ENCODE peak calls at places on chromosomes 1 and 21, in four cellular contexts. N, P, A and F are unnamed samples.

GRCh38 chr1:45326627-45327591 is at the start of gene HPDL:
- DNase-seq in P (peak; percentile 71), A (no peak), N (no peak), F (no peak)

GRCh38 chr21:42496839-42497202 is 797 bp upstream of the RSPH1 start:
- DNase-seq in N (no peak), A (no peak), P (no peak), F (no peak)

GRCh38 chr1:54483875-54484437 is 64.1 kb upstream of the ACOT11 start:
- DNase-seq in P (no peak), A (no peak), N (no peak), F (no peak)

GRCh38 chr1:93081716-93082115 is 2.6 kb downstream of the MTF2 start:
- DNase-seq in N (no peak), A (no peak), P (no peak), F (peak; percentile 55)

GRCh38 chr1:30691480-30691879 is 31.9 kb downstream of the MATN1 start:
- DNase-seq in N (no peak), P (no peak), A (no peak), F (no peak)

GRCh38 chr1:195637474-195637873 is 970.8 kb downstream of the KCNT2 start:
- DNase-seq in N (no peak), P (no peak), A (no peak), F (peak; percentile 51)

GRCh38 chr1:234602334-234603220 is 7.4 kb downstream of the IRF2BP2 start:
- DNase-seq in N (no peak), A (no peak), P (no peak), F (peak; percentile 88)

GRCh38 chr1:84223751-84224432 is 77.6 kb upstream of the SAMD13 start:
- DNase-seq in P (no peak), A (no peak), N (no peak), F (no peak)

GRCh38 chr1:13830616-13831280 is 130.8 kb downstream of the PRDM2 start:
- DNase-seq in N (no peak), A (no peak), P (no peak), F (no peak)

GRCh38 chr1:228308085-228308601 is 98.5 kb downstream of the TRIM11 start:
- DNase-seq in P (no peak), N (no peak), A (no peak), F (no peak)

GRCh38 chr1:36156329-36157114 is 562 bp downstream of the MAP7D1 start:
- DNase-seq in N (peak; percentile 70), P (peak; percentile 63), A (peak; percentile 34), F (peak; percentile 35)

GRCh38 chr1:22142315-22143064 is 407 bp downstream of the WNT4 start:
- DNase-seq in A (no peak), N (peak; percentile 60), P (no peak), F (peak; percentile 30)

GRCh38 chr1:55052221-55053142 is 13.1 kb downstream of the PCSK9 start:
- DNase-seq in N (no peak), P (no peak), A (no peak), F (no peak)

GRCh38 chr1:37994886-37995566 is 5.2 kb upstream of the SF3A3 start:
- DNase-seq in A (no peak), N (no peak), P (no peak), F (no peak)

GRCh38 chr1:74652711-74653131 is 20.9 kb downstream of the ERICH3 start:
- DNase-seq in N (no peak), A (peak; percentile 7), P (no peak), F (peak; percentile 99)

GRCh38 chr1:84402060-84402459 is 3.8 kb downstream of the DNASE2B start:
- DNase-seq in P (no peak), N (no peak), A (no peak), F (peak; percentile 68)

GRCh38 chr1:244272471-244273261 is 179.0 kb downstream of the ADSS2 start:
- DNase-seq in A (peak; percentile 46), P (peak; percentile 51), N (peak; percentile 82), F (peak; percentile 94)

GRCh38 chr1:26546375-26546774 is 16.8 kb downstream of the RPS6KA1 start:
- DNase-seq in P (no peak), A (no peak), N (no peak), F (no peak)

GRCh38 chr1:8217011-8217711 is 100.8 kb upstream of the SLC45A1 start:
- DNase-seq in N (no peak), P (peak; percentile 19), A (no peak), F (no peak)

GRCh38 chr1:117592155-117592554 is 13.7 kb upstream of the TENT5C start:
- DNase-seq in P (no peak), N (no peak), A (no peak), F (no peak)

GRCh38 chr1:179164494-179164893 is 65.0 kb downstream of the ABL2 start:
- DNase-seq in N (no peak), P (no peak), A (no peak), F (peak; percentile 78)

GRCh38 chr1:44724408-44725308 is 6.3 kb downstream of the RNU5D-1 start:
- DNase-seq in N (no peak), A (no peak), P (no peak), F (no peak)

GRCh38 chr1:205430631-205431305 is 8.9 kb upstream of the LEMD1 start:
- DNase-seq in P (peak; percentile 58), N (peak; percentile 84), A (no peak), F (peak; percentile 22)

GRCh38 chr1:22406722-22407495 is 44.7 kb upstream of the ZBTB40 start:
- DNase-seq in A (no peak), N (no peak), P (no peak), F (no peak)

GRCh38 chr1:236395780-236396664 is 1.9 kb downstream of the EDARADD start:
- DNase-seq in P (no peak), A (no peak), N (peak; percentile 60), F (no peak)

GRCh38 chr21:22763442-22763841 is 1765.2 kb downstream of the NCAM2 start:
- DNase-seq in A (no peak), N (no peak), P (no peak), F (no peak)

GRCh38 chr1:54615531-54616245 is 7.6 kb downstream of the FAM151A start:
- DNase-seq in P (no peak), A (no peak), N (no peak), F (no peak)